ENCODE peak calls at places on chromosomes 12 and 14, in seven cellular contexts. A is heart left ventricle; S is astrocyte; R is tibial nerve; Y is CD8-positive, alpha-beta T cell; G is pancreas; T is K562. K is an unnamed sample.
A peak's percentile ranks its signal among the peaks of the same experiment; 100 is the strongest.

GRCh38 chr12:9378430-9378835 is 170.2 kb upstream of the PZP start:
- DNase-seq in A (no peak), S (no peak), R (no peak), Y (no peak), G (no peak), T (peak; percentile 22), K (no peak)

GRCh38 chr14:89501381-89501780 is 84.3 kb upstream of the FOXN3 start:
- DNase-seq in A (no peak), S (no peak), R (no peak), Y (no peak), G (no peak), T (no peak), K (no peak)

GRCh38 chr12:13024151-13024946 is 19.8 kb upstream of the FAM234B start:
- DNase-seq in A (peak; percentile 31), S (no peak), R (no peak), Y (no peak), G (no peak), T (peak; percentile 14), K (no peak)

GRCh38 chr12:117836999-117837736 is 131.6 kb downstream of the KSR2 start:
- DNase-seq in A (peak; percentile 66), S (peak; percentile 38), R (peak; percentile 74), Y (peak; percentile 62), G (peak; percentile 77), T (peak; percentile 78), K (peak; percentile 60)

GRCh38 chr14:78598046-78598652 is 428.0 kb downstream of the NRXN3 start:
- DNase-seq in A (peak; percentile 24), S (peak; percentile 26), R (no peak), Y (peak; percentile 1), G (peak; percentile 36), T (peak; percentile 71), K (peak; percentile 4)

GRCh38 chr12:6347367-6348338 is 5.8 kb upstream of the TNFRSF1A start:
- DNase-seq in A (peak; percentile 64), S (peak; percentile 68), R (no peak), Y (no peak), G (no peak), T (no peak), K (no peak)

GRCh38 chr14:75399819-75400678 is 27.8 kb upstream of the JDP2 start:
- DNase-seq in A (peak; percentile 89), S (no peak), R (peak; percentile 65), Y (no peak), G (peak; percentile 99), T (no peak), K (no peak)

GRCh38 chr14:32426596-32427408 is 97.7 kb downstream of the AKAP6 start:
- DNase-seq in A (no peak), S (no peak), R (no peak), Y (no peak), G (no peak), T (no peak), K (no peak)

GRCh38 chr14:71354801-71355200 is 447.5 kb downstream of the PCNX1 start:
- DNase-seq in A (no peak), S (peak; percentile 69), R (no peak), Y (no peak), G (no peak), T (no peak), K (no peak)

GRCh38 chr14:77032483-77032853 is 4.0 kb upstream of the IRF2BPL start:
- DNase-seq in A (no peak), S (no peak), R (no peak), Y (no peak), G (no peak), T (no peak), K (no peak)

GRCh38 chr12:91920276-91920675 is 225.4 kb downstream of the BTG1 start:
- DNase-seq in A (no peak), S (peak; percentile 2), R (no peak), Y (no peak), G (no peak), T (no peak), K (no peak)

GRCh38 chr14:89217876-89218275 is 199.2 kb downstream of the FOXN3 start:
- DNase-seq in A (no peak), S (no peak), R (no peak), Y (no peak), G (no peak), T (no peak), K (no peak)

GRCh38 chr14:71290301-71290700 is 383.0 kb downstream of the PCNX1 start:
- DNase-seq in A (no peak), S (no peak), R (no peak), Y (no peak), G (no peak), T (no peak), K (no peak)

GRCh38 chr12:8157484-8158198 is 826 bp downstream of the ZNF705A start:
- DNase-seq in A (no peak), S (no peak), R (no peak), Y (no peak), G (no peak), T (no peak), K (no peak)

GRCh38 chr14:50362791-50363733 is 33.6 kb downstream of the CDKL1 start:
- DNase-seq in A (no peak), S (no peak), R (no peak), Y (no peak), G (no peak), T (no peak), K (no peak)

GRCh38 chr12:65277994-65278575 is 398 bp upstream of the MSRB3 start:
- DNase-seq in A (no peak), S (no peak), R (no peak), Y (no peak), G (no peak), T (no peak), K (no peak)

DNA sequence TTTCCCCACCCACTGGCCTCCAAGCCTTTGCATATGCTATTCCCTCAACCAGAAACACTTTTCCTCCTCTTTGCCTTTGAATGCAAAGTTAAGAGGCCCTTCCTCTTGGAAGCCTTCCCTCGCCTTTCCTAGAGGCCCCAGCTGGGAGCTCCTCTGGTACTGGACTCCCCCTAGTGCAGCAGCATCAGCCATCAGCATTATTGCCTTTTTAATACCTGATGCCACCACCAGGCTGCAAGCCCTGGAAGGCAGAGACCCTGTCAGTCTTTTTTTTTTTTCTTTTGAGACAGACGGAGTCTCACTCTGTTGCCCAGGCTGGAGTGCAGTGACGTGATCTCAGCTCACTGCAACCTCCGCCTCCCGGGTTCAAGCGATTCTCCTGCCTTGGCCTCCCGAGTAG is 19.1 kb upstream of the PLA2G1B start:
- DNase-seq in A (no peak), S (no peak), R (no peak), Y (no peak), G (no peak), T (peak; percentile 46), K (no peak)
- TF ChIP-seq CTCF in A (no peak), S (no peak), R (no peak), Y (no peak), G (no peak), T (peak; percentile 30), K (no peak)

DNA sequence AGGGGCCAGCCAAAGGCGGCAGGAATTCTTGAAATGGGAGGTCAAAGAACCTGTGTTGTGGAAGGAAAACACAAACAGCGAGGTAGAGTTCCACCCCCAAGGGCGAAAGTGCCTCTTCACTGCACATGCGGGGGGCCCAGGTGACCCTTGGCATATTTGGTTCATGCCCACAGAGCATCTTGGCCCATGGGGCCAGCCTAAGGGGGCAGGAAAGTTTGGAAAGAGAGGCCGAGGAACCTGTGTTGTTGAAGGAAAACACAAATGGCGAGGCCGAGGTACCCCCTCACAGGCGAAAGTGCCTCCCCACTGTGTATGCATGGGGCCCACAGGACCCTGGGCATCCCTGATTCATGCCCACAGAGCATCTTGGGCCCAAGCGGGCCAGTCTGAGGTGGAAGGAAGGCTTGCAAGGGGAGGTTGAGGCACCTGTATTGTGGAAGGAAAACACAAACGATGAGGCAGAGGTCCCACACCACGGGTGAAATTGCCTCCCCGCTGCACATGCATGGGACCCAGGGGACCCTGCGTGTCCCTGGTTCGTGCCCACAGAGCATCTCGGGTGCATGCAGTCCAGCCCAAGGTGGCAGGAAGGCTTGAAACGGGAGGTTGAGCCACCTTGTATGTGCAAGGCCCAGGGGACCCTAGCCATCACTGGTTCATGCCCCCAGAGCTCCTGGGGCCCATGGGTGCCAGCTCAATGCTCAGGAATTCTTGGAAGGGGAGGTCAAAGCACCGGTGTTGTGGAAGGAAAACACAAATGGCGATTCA is 384.1 kb downstream of the ALG10 start:
- DNase-seq in A (peak; percentile 11), S (no peak), R (peak; percentile 4), Y (no peak), G (peak; percentile 3), T (peak; percentile 1), K (peak; percentile 2)
- H3K9me3 ChIP-seq in A (no peaks in the 10 kb centered on the region), S (peaks cover 34% of the 10 kb centered on the region), R (peaks cover 37% of the 10 kb centered on the region), Y (peaks cover 9% of the 10 kb centered on the region), G (no peaks in the 10 kb centered on the region), T (no peaks in the 10 kb centered on the region), K (peaks cover 65% of the 10 kb centered on the region)

GRCh38 chr14:100644383-100644782 is 57.2 kb upstream of the BEGAIN start:
- DNase-seq in A (no peak), S (no peak), R (no peak), Y (no peak), G (no peak), T (no peak), K (no peak)

GRCh38 chr14:100640481-100641273 is 53.5 kb upstream of the BEGAIN start:
- DNase-seq in A (no peak), S (peak; percentile 72), R (no peak), Y (peak; percentile 67), G (no peak), T (no peak), K (peak; percentile 62)

GRCh38 chr14:100638211-100638855 is 51.1 kb upstream of the BEGAIN start:
- DNase-seq in A (no peak), S (no peak), R (no peak), Y (no peak), G (no peak), T (no peak), K (no peak)

GRCh38 chr14:100639280-100639679 is 52.1 kb upstream of the BEGAIN start:
- DNase-seq in A (no peak), S (no peak), R (no peak), Y (no peak), G (no peak), T (no peak), K (no peak)

DNA sequence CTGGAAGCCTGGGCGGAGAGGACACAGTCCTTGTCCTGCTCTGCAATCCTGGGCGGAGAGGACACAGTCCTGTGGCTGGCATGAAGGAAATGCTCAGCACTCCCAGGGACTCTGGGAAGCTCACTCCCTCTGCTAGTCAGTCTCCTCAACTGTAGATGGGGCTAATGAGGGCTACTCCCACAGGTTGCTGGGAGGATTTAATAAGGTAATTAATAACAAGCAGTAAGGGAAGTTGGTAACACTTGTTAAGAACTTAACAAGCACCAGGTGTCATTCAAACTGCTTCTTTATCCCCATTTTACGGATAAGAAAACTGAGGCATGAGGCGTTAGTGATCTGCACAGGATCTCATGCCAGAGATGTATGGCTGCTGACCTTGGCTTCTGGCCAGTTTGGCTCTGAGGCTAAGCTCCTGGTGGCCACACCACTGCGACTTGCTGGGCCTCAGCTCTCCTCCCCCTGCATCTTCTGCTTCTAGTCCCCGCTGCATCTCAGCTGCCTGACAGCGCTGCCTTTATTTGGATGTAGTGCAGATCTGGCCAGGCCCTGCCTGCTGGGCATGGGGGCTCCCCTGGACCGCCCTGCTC is 54.1 kb upstream of the BEGAIN start:
- DNase-seq in A (no peak), S (no peak), R (no peak), Y (no peak), G (peak; percentile 51), T (no peak), K (no peak)
- TF ChIP-seq CTCF in A (no peak), S (no peak), R (no peak), Y (no peak), G (no peak), T (no peak), K (no peak)

DNA sequence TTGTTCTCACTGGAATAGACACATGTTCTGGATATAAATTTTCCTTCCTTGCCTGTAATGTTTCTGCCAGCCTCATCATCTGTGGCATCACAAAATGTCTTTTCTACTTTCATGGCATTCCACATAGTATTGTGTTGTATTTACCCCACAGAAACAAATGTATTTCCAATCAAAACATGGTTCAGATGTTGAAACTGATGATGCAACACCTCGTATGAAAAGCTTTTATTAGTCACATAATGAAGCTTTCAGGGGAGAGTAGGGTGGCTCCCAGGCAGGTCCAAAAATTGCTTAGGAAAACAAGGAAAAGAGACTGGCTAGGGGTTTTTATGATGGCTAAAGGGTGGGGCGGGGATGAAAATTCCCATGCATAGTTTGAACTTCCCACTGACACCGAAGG is 29.1 kb upstream of the ZNF641 start:
- DNase-seq in A (no peak), S (no peak), R (no peak), Y (no peak), G (no peak), T (no peak), K (no peak)
- H3K9me3 ChIP-seq in A (no peaks in the 10 kb centered on the region), S (no peaks in the 10 kb centered on the region), R (no peaks in the 10 kb centered on the region), Y (no peaks in the 10 kb centered on the region), G (no peaks in the 10 kb centered on the region), T (no peaks in the 10 kb centered on the region), K (no peaks in the 10 kb centered on the region)

K was measured in CD4-positive, alpha-beta T cell.